ENCODE peak calls at places on chromosomes 13 and 19, in seven cellular contexts. O is NCI-H1417, M is SK-MEL-5, Z is activated gamma-delta T cell, X is skeletal muscle cell, L is NCI-H526 treated with DMSO at 0.1 percent for 48 hours, D is putamen. V is an unnamed sample.

GRCh38 chr13:114118763-114119123 is 13.7 kb downstream of the RASA3 start:
- DNase-seq in O (no peak), M (no peak), Z (no peak), X (no peak), L (no peak), D (no peak), V (no peak)

GRCh38 chr13:102903659-102904407 is 58.0 kb downstream of the ERCC5 start:
- DNase-seq in O (peak), M (peak), Z (no peak), X (no peak), L (no peak), D (no peak), V (no peak)

GRCh38 chr19:29583196-29584006 is 22.7 kb upstream of the POP4 start:
- DNase-seq in O (no peak), M (no peak), Z (no peak), X (no peak), L (no peak), D (no peak), V (no peak)

GRCh38 chr19:14160017-14160703 is 23.8 kb upstream of the ASF1B start:
- DNase-seq in O (no peak), M (no peak), Z (no peak), X (no peak), L (no peak), D (no peak), V (no peak)

GRCh38 chr13:21964686-21965085 is 293.8 kb downstream of the FGF9 start:
- DNase-seq in O (no peak), M (no peak), Z (no peak), X (no peak), L (no peak), D (no peak), V (no peak)

GRCh38 chr13:40644838-40645620 is 21.4 kb downstream of the FOXO1 start:
- DNase-seq in O (no peak), M (no peak), Z (no peak), X (no peak), L (no peak), D (no peak), V (no peak)

GRCh38 chr19:10784257-10784656 is 51.8 kb downstream of the TMED1 start:
- DNase-seq in O (no peak), M (no peak), Z (no peak), X (no peak), L (no peak), D (no peak), V (no peak)

GRCh38 chr13:35954207-35954560 is 177.0 kb downstream of the DCLK1 start:
- DNase-seq in O (no peak), M (no peak), Z (no peak), X (no peak), L (no peak), D (no peak), V (no peak)

GRCh38 chr19:48635966-48636858 is 967 bp downstream of the DBP start:
- DNase-seq in O (no peak), M (no peak), Z (no peak), X (no peak), L (no peak), D (no peak), V (no peak)

GRCh38 chr13:98144501-98145350 is 1.8 kb downstream of the FARP1 start:
- DNase-seq in O (peak), M (peak), Z (no peak), X (peak), L (peak), D (peak), V (no peak)

GRCh38 chr13:26583662-26584061 is 26.2 kb downstream of the WASF3 start:
- DNase-seq in O (no peak), M (no peak), Z (no peak), X (no peak), L (no peak), D (no peak), V (no peak)

GRCh38 chr19:17488593-17489391 is 18.5 kb downstream of the SLC27A1 start:
- DNase-seq in O (peak), M (peak), Z (peak), X (no peak), L (peak), D (no peak), V (peak)

GRCh38 chr13:42396901-42397670 is 125.1 kb downstream of the AKAP11 start:
- DNase-seq in O (no peak), M (no peak), Z (no peak), X (no peak), L (no peak), D (no peak), V (no peak)

GRCh38 chr19:3145909-3146676 is 10.3 kb downstream of the GNA15 start:
- DNase-seq in O (no peak), M (no peak), Z (no peak), X (no peak), L (no peak), D (no peak), V (no peak)

GRCh38 chr13:69857188-69857821 is 250.3 kb upstream of the ATXN8OS start:
- DNase-seq in O (peak), M (peak), Z (no peak), X (no peak), L (peak), D (peak), V (no peak)

GRCh38 chr13:75946746-75947397 is 310.7 kb downstream of the LMO7 start:
- DNase-seq in O (no peak), M (no peak), Z (no peak), X (peak), L (no peak), D (no peak), V (no peak)

GRCh38 chr13:50230365-50230978 is 215.2 kb downstream of the KCNRG start:
- DNase-seq in O (no peak), M (no peak), Z (no peak), X (peak), L (no peak), D (no peak), V (no peak)

GRCh38 chr13:100497394-100497793 is 91.2 kb downstream of the GGACT start:
- DNase-seq in O (no peak), M (no peak), Z (no peak), X (peak), L (no peak), D (no peak), V (no peak)

GRCh38 chr19:42628411-42629135 is 33.8 kb upstream of the CEACAM8 start:
- DNase-seq in O (no peak), M (no peak), Z (no peak), X (no peak), L (no peak), D (no peak), V (no peak)

GRCh38 chr19:13796301-13797057 is 1.2 kb downstream of the ZSWIM4 start:
- DNase-seq in O (no peak), M (peak), Z (no peak), X (peak), L (no peak), D (no peak), V (no peak)

GRCh38 chr13:105914637-105915036 is 620.8 kb downstream of the EFNB2 start:
- DNase-seq in O (no peak), M (no peak), Z (no peak), X (peak), L (no peak), D (no peak), V (no peak)

GRCh38 chr13:49184621-49185020 is 35.5 kb upstream of the MLNR start:
- DNase-seq in O (no peak), M (no peak), Z (no peak), X (no peak), L (no peak), D (no peak), V (no peak)

GRCh38 chr19:18438331-18439024 is 545 bp upstream of the ISYNA1 start:
- DNase-seq in O (no peak), M (no peak), Z (no peak), X (no peak), L (no peak), D (no peak), V (no peak)

GRCh38 chr19:52172347-52172746 is 926 bp upstream of the ZNF836 start:
- DNase-seq in O (no peak), M (no peak), Z (no peak), X (no peak), L (no peak), D (no peak), V (no peak)

GRCh38 chr13:24727731-24728601 is 36.0 kb upstream of the RNF17 start:
- DNase-seq in O (peak), M (peak), Z (no peak), X (peak), L (peak), D (peak), V (peak)

GRCh38 chr13:41696163-41697003 is 239.0 kb downstream of the RGCC start:
- DNase-seq in O (no peak), M (peak), Z (no peak), X (peak), L (no peak), D (no peak), V (no peak)

GRCh38 chr19:16363852-16364230 is 39.2 kb downstream of the KLF2 start:
- DNase-seq in O (no peak), M (no peak), Z (no peak), X (no peak), L (no peak), D (no peak), V (no peak)

V was measured in effector memory CD8-positive, alpha-beta T cell.